ENCODE peak calls at places on chromosomes 16 and 17, in four cellular contexts. V, J, B and S are unnamed samples.
A peak's percentile ranks its signal among the peaks of the same experiment; 100 is the strongest.

GRCh38 chr17:22123536-22124281 is 431.4 kb downstream of the KCNJ18 start:
- DNase-seq in V (no peak), J (no peak), B (no peak), S (no peak)

GRCh38 chr17:79581306-79581932 is 29.4 kb downstream of the RBFOX3 start:
- DNase-seq in V (no peak), J (no peak), B (no peak), S (no peak)

GRCh38 chr16:65745201-65745600 is 621.3 kb upstream of the CDH5 start:
- DNase-seq in V (no peak), J (no peak), B (no peak), S (no peak)

GRCh38 chr16:65283238-65283651 is 161.4 kb upstream of the CDH11 start:
- DNase-seq in V (no peak), J (no peak), B (no peak), S (no peak)

GRCh38 chr17:43720311-43721060 is 38.1 kb downstream of the SOST start:
- DNase-seq in V (peak; percentile 91), J (peak; percentile 11), B (peak; percentile 72), S (no peak)

GRCh38 chr16:56264609-56264972 is 73.3 kb downstream of the GNAO1 start:
- DNase-seq in V (no peak), J (no peak), B (no peak), S (no peak)

GRCh38 chr16:69888005-69888560 is 63.1 kb upstream of the CLEC18A start:
- DNase-seq in V (no peak), J (no peak), B (no peak), S (no peak)

GRCh38 chr16:56195151-56195550 is 3.9 kb downstream of the GNAO1 start:
- DNase-seq in V (no peak), J (no peak), B (no peak), S (no peak)

GRCh38 chr17:57312242-57312641 is 55.9 kb downstream of the MSI2 start:
- DNase-seq in V (no peak), J (no peak), B (no peak), S (no peak)

GRCh38 chr17:15123593-15124590 is 141.2 kb downstream of the PMP22 start:
- DNase-seq in V (no peak), J (no peak), B (no peak), S (no peak)

GRCh38 chr17:18031955-18032354 is 7.0 kb downstream of the ATPAF2 start:
- DNase-seq in V (no peak), J (no peak), B (no peak), S (no peak)

GRCh38 chr17:6027342-6028024 is 42.7 kb upstream of the WSCD1 start:
- DNase-seq in V (no peak), J (no peak), B (no peak), S (no peak)

GRCh38 chr16:4597174-4597573 is 17.5 kb downstream of the UBALD1 start:
- DNase-seq in V (no peak), J (no peak), B (no peak), S (no peak)

GRCh38 chr17:29291163-29291752 is 2.7 kb downstream of the NUFIP2 start:
- DNase-seq in V (no peak), J (no peak), B (peak; percentile 24), S (peak; percentile 51)

GRCh38 chr16:23119570-23119969 is 29.7 kb downstream of the USP31 start:
- DNase-seq in V (no peak), J (no peak), B (no peak), S (no peak)

GRCh38 chr16:68232335-68232734 is 3.6 kb downstream of the ESRP2 start:
- DNase-seq in V (no peak), J (no peak), B (no peak), S (no peak)

GRCh38 chr17:9150407-9151090 is 129.2 kb downstream of the NTN1 start:
- DNase-seq in V (no peak), J (no peak), B (no peak), S (no peak)

GRCh38 chr17:6670571-6670970 is 19.0 kb downstream of the C17orf100 start:
- DNase-seq in V (no peak), J (no peak), B (no peak), S (no peak)